ENCODE peak calls at places on chromosomes 11 and 22, in six cellular contexts. One of them, this sample, is unnamed.

GRCh38 chr22:38239101-38239761 is 33.6 kb downstream of the TMEM184B start:
- DNase-seq in fibroblast of the aortic adventitia: peak; percentile 91
- DNase-seq in T-cell: no peak
- DNase-seq in activated T-cell treated with anti-CD3 and anti-CD28 coated beads for 24 hours: no peak
- DNase-seq in ecto neural progenitor cell: no peak
- DNase-seq in iPS-NIHi11: no peak
- DNase-seq in this sample: no peak

GRCh38 chr11:115279831-115280761 is 224.1 kb downstream of the CADM1 start:
- DNase-seq in fibroblast of the aortic adventitia: no peak
- DNase-seq in T-cell: no peak
- DNase-seq in activated T-cell treated with anti-CD3 and anti-CD28 coated beads for 24 hours: no peak
- DNase-seq in ecto neural progenitor cell: no peak
- DNase-seq in iPS-NIHi11: no peak
- DNase-seq in this sample: no peak

GRCh38 chr11:107249054-107249453 is 208.6 kb downstream of the CWF19L2 start:
- DNase-seq in fibroblast of the aortic adventitia: no peak
- DNase-seq in T-cell: no peak
- DNase-seq in activated T-cell treated with anti-CD3 and anti-CD28 coated beads for 24 hours: no peak
- DNase-seq in ecto neural progenitor cell: no peak
- DNase-seq in iPS-NIHi11: no peak
- DNase-seq in this sample: no peak

GRCh38 chr11:831132-831864 is 1.5 kb upstream of the CD151 start:
- DNase-seq in fibroblast of the aortic adventitia: no peak
- DNase-seq in T-cell: no peak
- DNase-seq in activated T-cell treated with anti-CD3 and anti-CD28 coated beads for 24 hours: no peak
- DNase-seq in ecto neural progenitor cell: no peak
- DNase-seq in iPS-NIHi11: no peak
- DNase-seq in this sample: no peak

GRCh38 chr22:32079110-32080089 is 36.3 kb downstream of the SLC5A1 start:
- DNase-seq in fibroblast of the aortic adventitia: peak; percentile 71
- DNase-seq in T-cell: no peak
- DNase-seq in activated T-cell treated with anti-CD3 and anti-CD28 coated beads for 24 hours: no peak
- DNase-seq in ecto neural progenitor cell: no peak
- DNase-seq in iPS-NIHi11: peak; percentile 46
- DNase-seq in this sample: peak; percentile 57

GRCh38 chr22:45548441-45548840 is 45.8 kb downstream of the FBLN1 start:
- DNase-seq in fibroblast of the aortic adventitia: no peak
- DNase-seq in T-cell: no peak
- DNase-seq in activated T-cell treated with anti-CD3 and anti-CD28 coated beads for 24 hours: no peak
- DNase-seq in ecto neural progenitor cell: no peak
- DNase-seq in iPS-NIHi11: no peak
- DNase-seq in this sample: no peak

GRCh38 chr11:45655347-45655756 is 10.1 kb downstream of the CHST1 start:
- DNase-seq in fibroblast of the aortic adventitia: peak; percentile 65
- DNase-seq in T-cell: peak; percentile 39
- DNase-seq in activated T-cell treated with anti-CD3 and anti-CD28 coated beads for 24 hours: peak; percentile 39
- DNase-seq in ecto neural progenitor cell: peak; percentile 92
- DNase-seq in iPS-NIHi11: peak; percentile 91
- DNase-seq in this sample: peak; percentile 94

GRCh38 chr11:125132071-125132470 is 20.6 kb upstream of the TMEM218 start:
- DNase-seq in fibroblast of the aortic adventitia: peak; percentile 47
- DNase-seq in T-cell: no peak
- DNase-seq in activated T-cell treated with anti-CD3 and anti-CD28 coated beads for 24 hours: no peak
- DNase-seq in ecto neural progenitor cell: no peak
- DNase-seq in iPS-NIHi11: no peak
- DNase-seq in this sample: no peak

GRCh38 chr11:128302425-128303186 is 284.8 kb downstream of the ETS1 start:
- DNase-seq in fibroblast of the aortic adventitia: no peak
- DNase-seq in T-cell: peak; percentile 74
- DNase-seq in activated T-cell treated with anti-CD3 and anti-CD28 coated beads for 24 hours: no peak
- DNase-seq in ecto neural progenitor cell: no peak
- DNase-seq in iPS-NIHi11: no peak
- DNase-seq in this sample: no peak

GRCh38 chr22:47633111-47633510 is 870.7 kb downstream of the TBC1D22A start:
- DNase-seq in fibroblast of the aortic adventitia: no peak
- DNase-seq in T-cell: no peak
- DNase-seq in activated T-cell treated with anti-CD3 and anti-CD28 coated beads for 24 hours: no peak
- DNase-seq in ecto neural progenitor cell: peak; percentile 25
- DNase-seq in iPS-NIHi11: no peak
- DNase-seq in this sample: no peak

GRCh38 chr11:66081505-66081904 is 11.4 kb downstream of the PACS1 start:
- DNase-seq in fibroblast of the aortic adventitia: no peak
- DNase-seq in T-cell: peak; percentile 84
- DNase-seq in activated T-cell treated with anti-CD3 and anti-CD28 coated beads for 24 hours: peak; percentile 46
- DNase-seq in ecto neural progenitor cell: no peak
- DNase-seq in iPS-NIHi11: peak; percentile 18
- DNase-seq in this sample: no peak

This sample was measured in H9.